ENCODE peak calls at places on chromosomes 6 and 20, in nine cellular contexts. One of them, this sample, is unnamed.

GRCh38 chr20:740162-740561 is 28.1 kb downstream of the SLC52A3 start:
- DNase-seq in stomach: no peak
- DNase-seq in right lobe of liver: no peak
- DNase-seq in tibial nerve: no peak
- DNase-seq in effector memory CD4-positive, alpha-beta T cell: no peak
- DNase-seq in psoas muscle: no peak
- DNase-seq in CD8-positive, alpha-beta T cell: no peak
- DNase-seq in left lung: no peak
- DNase-seq in cardiac muscle cell: no peak
- DNase-seq in this sample: no peak

GRCh38 chr6:148830614-148831013 is 83.8 kb downstream of the UST start:
- DNase-seq in stomach: no peak
- DNase-seq in right lobe of liver: no peak
- DNase-seq in tibial nerve: no peak
- DNase-seq in effector memory CD4-positive, alpha-beta T cell: no peak
- DNase-seq in psoas muscle: no peak
- DNase-seq in CD8-positive, alpha-beta T cell: no peak
- DNase-seq in left lung: no peak
- DNase-seq in cardiac muscle cell: no peak
- DNase-seq in this sample: no peak

GRCh38 chr6:56144538-56145324 is 102.6 kb downstream of the COL21A1 start:
- DNase-seq in stomach: no peak
- DNase-seq in right lobe of liver: no peak
- DNase-seq in tibial nerve: no peak
- DNase-seq in effector memory CD4-positive, alpha-beta T cell: no peak
- DNase-seq in psoas muscle: no peak
- DNase-seq in CD8-positive, alpha-beta T cell: no peak
- DNase-seq in left lung: no peak
- DNase-seq in cardiac muscle cell: no peak
- DNase-seq in this sample: no peak

GRCh38 chr6:33692078-33692759 is 19.3 kb downstream of the UQCC2 start:
- DNase-seq in stomach: peak; percentile 66
- DNase-seq in right lobe of liver: no peak
- DNase-seq in tibial nerve: no peak
- DNase-seq in effector memory CD4-positive, alpha-beta T cell: no peak
- DNase-seq in psoas muscle: peak; percentile 45
- DNase-seq in CD8-positive, alpha-beta T cell: no peak
- DNase-seq in left lung: no peak
- DNase-seq in cardiac muscle cell: peak; percentile 83
- DNase-seq in this sample: no peak

GRCh38 chr20:56595746-56596478 is 33.2 kb upstream of the TFAP2C start:
- DNase-seq in stomach: no peak
- DNase-seq in right lobe of liver: no peak
- DNase-seq in tibial nerve: no peak
- DNase-seq in effector memory CD4-positive, alpha-beta T cell: no peak
- DNase-seq in psoas muscle: no peak
- DNase-seq in CD8-positive, alpha-beta T cell: no peak
- DNase-seq in left lung: no peak
- DNase-seq in cardiac muscle cell: no peak
- DNase-seq in this sample: no peak

GRCh38 chr6:23316131-23316530 is 746.8 kb downstream of the HDGFL1 start:
- DNase-seq in stomach: no peak
- DNase-seq in right lobe of liver: no peak
- DNase-seq in tibial nerve: no peak
- DNase-seq in effector memory CD4-positive, alpha-beta T cell: no peak
- DNase-seq in psoas muscle: no peak
- DNase-seq in CD8-positive, alpha-beta T cell: no peak
- DNase-seq in left lung: no peak
- DNase-seq in cardiac muscle cell: no peak
- DNase-seq in this sample: no peak

GRCh38 chr6:22804620-22805271 is 235.4 kb downstream of the HDGFL1 start:
- DNase-seq in stomach: no peak
- DNase-seq in right lobe of liver: no peak
- DNase-seq in tibial nerve: no peak
- DNase-seq in effector memory CD4-positive, alpha-beta T cell: no peak
- DNase-seq in psoas muscle: no peak
- DNase-seq in CD8-positive, alpha-beta T cell: no peak
- DNase-seq in left lung: no peak
- DNase-seq in cardiac muscle cell: no peak
- DNase-seq in this sample: no peak

GRCh38 chr20:57288676-57289075 is 22.2 kb upstream of the BMP7 start:
- DNase-seq in stomach: no peak
- DNase-seq in right lobe of liver: no peak
- DNase-seq in tibial nerve: no peak
- DNase-seq in effector memory CD4-positive, alpha-beta T cell: no peak
- DNase-seq in psoas muscle: no peak
- DNase-seq in CD8-positive, alpha-beta T cell: no peak
- DNase-seq in left lung: no peak
- DNase-seq in cardiac muscle cell: no peak
- DNase-seq in this sample: no peak

GRCh38 chr6:139531148-139531547 is 156.7 kb upstream of the CITED2 start:
- DNase-seq in stomach: no peak
- DNase-seq in right lobe of liver: no peak
- DNase-seq in tibial nerve: no peak
- DNase-seq in effector memory CD4-positive, alpha-beta T cell: peak; percentile 41
- DNase-seq in psoas muscle: no peak
- DNase-seq in CD8-positive, alpha-beta T cell: peak; percentile 47
- DNase-seq in left lung: peak; percentile 40
- DNase-seq in cardiac muscle cell: no peak
- DNase-seq in this sample: peak; percentile 45

GRCh38 chr20:25283221-25283951 is 35.5 kb downstream of the PYGB start:
- DNase-seq in stomach: peak; percentile 24
- DNase-seq in right lobe of liver: peak; percentile 13
- DNase-seq in tibial nerve: peak; percentile 11
- DNase-seq in effector memory CD4-positive, alpha-beta T cell: no peak
- DNase-seq in psoas muscle: peak; percentile 43
- DNase-seq in CD8-positive, alpha-beta T cell: no peak
- DNase-seq in left lung: peak; percentile 26
- DNase-seq in cardiac muscle cell: no peak
- DNase-seq in this sample: no peak

GRCh38 chr20:58446938-58447265 is 57.9 kb downstream of the VAPB start:
- DNase-seq in stomach: no peak
- DNase-seq in right lobe of liver: no peak
- DNase-seq in tibial nerve: no peak
- DNase-seq in effector memory CD4-positive, alpha-beta T cell: no peak
- DNase-seq in psoas muscle: no peak
- DNase-seq in CD8-positive, alpha-beta T cell: no peak
- DNase-seq in left lung: no peak
- DNase-seq in cardiac muscle cell: no peak
- DNase-seq in this sample: no peak

GRCh38 chr6:145096846-145097245 is 638.5 kb downstream of the EPM2A start:
- DNase-seq in stomach: no peak
- DNase-seq in right lobe of liver: no peak
- DNase-seq in tibial nerve: no peak
- DNase-seq in effector memory CD4-positive, alpha-beta T cell: no peak
- DNase-seq in psoas muscle: no peak
- DNase-seq in CD8-positive, alpha-beta T cell: no peak
- DNase-seq in left lung: no peak
- DNase-seq in cardiac muscle cell: no peak
- DNase-seq in this sample: no peak

GRCh38 chr6:7262037-7262461 is 51.0 kb downstream of the SSR1 start:
- DNase-seq in stomach: no peak
- DNase-seq in right lobe of liver: no peak
- DNase-seq in tibial nerve: no peak
- DNase-seq in effector memory CD4-positive, alpha-beta T cell: no peak
- DNase-seq in psoas muscle: no peak
- DNase-seq in CD8-positive, alpha-beta T cell: no peak
- DNase-seq in left lung: peak; percentile 49
- DNase-seq in cardiac muscle cell: no peak
- DNase-seq in this sample: no peak

GRCh38 chr6:4599924-4600323 is 176.3 kb upstream of the CDYL start:
- DNase-seq in stomach: no peak
- DNase-seq in right lobe of liver: no peak
- DNase-seq in tibial nerve: no peak
- DNase-seq in effector memory CD4-positive, alpha-beta T cell: no peak
- DNase-seq in psoas muscle: no peak
- DNase-seq in CD8-positive, alpha-beta T cell: no peak
- DNase-seq in left lung: no peak
- DNase-seq in cardiac muscle cell: peak; percentile 43
- DNase-seq in this sample: no peak

GRCh38 chr20:1761116-1761515 is 103.5 kb upstream of the SIRPG start:
- DNase-seq in stomach: no peak
- DNase-seq in right lobe of liver: no peak
- DNase-seq in tibial nerve: no peak
- DNase-seq in effector memory CD4-positive, alpha-beta T cell: no peak
- DNase-seq in psoas muscle: no peak
- DNase-seq in CD8-positive, alpha-beta T cell: no peak
- DNase-seq in left lung: no peak
- DNase-seq in cardiac muscle cell: no peak
- DNase-seq in this sample: no peak

GRCh38 chr6:121934461-121934860 is 465.0 kb upstream of the HSF2 start:
- DNase-seq in stomach: no peak
- DNase-seq in right lobe of liver: no peak
- DNase-seq in tibial nerve: no peak
- DNase-seq in effector memory CD4-positive, alpha-beta T cell: no peak
- DNase-seq in psoas muscle: no peak
- DNase-seq in CD8-positive, alpha-beta T cell: no peak
- DNase-seq in left lung: no peak
- DNase-seq in cardiac muscle cell: no peak
- DNase-seq in this sample: no peak

DNA sequence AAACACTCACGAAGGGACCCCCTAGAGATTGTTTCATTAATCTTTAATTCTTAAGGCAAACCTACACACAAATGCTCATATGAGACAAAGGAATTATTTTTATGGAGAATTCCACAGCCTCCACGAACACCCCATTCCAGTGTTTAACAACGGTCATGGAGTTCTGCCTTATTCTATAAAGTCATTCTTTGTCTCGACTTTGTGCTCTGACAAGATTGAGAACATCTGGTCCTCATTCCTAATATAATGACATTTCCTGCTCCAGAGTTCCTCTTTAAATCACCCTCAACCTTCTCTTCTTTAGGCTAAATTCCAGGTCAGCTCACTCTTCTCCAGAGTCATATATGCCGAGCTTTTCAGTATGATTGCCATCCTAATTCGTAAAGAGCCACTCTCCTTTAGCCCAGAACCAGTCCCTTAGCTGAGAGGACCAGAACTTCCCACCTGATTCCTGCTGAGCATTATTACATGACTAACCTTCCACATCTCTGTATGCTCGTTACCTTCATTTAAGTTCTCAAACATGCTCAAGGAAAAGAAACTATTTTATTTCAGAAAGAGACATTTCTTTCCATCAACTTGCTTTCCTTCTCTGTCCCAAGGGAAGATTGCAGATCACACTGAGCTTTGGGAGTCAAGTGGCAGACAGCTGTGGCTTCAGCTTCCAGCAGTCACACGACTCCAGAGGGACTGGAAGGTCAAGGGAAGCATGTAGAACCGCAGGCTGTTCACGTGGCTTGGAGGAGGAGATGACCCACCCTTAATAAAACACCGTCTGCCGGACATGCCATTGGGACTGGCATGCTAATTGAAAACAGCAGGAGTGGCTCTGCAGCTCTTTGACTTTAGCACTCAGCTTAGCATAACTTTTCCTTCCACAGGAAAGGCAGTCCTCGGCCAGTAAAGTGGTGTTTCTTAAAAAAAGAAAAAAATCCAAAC is 467.1 kb upstream of the HSF2 start:
- DNase-seq in stomach: no peak
- DNase-seq in right lobe of liver: no peak
- DNase-seq in tibial nerve: peak; percentile 34
- DNase-seq in effector memory CD4-positive, alpha-beta T cell: no peak
- DNase-seq in psoas muscle: peak; percentile 62
- DNase-seq in CD8-positive, alpha-beta T cell: no peak
- DNase-seq in left lung: peak; percentile 49
- DNase-seq in cardiac muscle cell: peak; percentile 70
- DNase-seq in this sample: no peak
- H3K4me3 ChIP-seq in stomach: no peak overlapping the region
- H3K4me3 ChIP-seq in right lobe of liver: no peak overlapping the region
- H3K4me3 ChIP-seq in tibial nerve: no peak overlapping the region
- H3K4me3 ChIP-seq in effector memory CD4-positive, alpha-beta T cell: no peak overlapping the region
- H3K4me3 ChIP-seq in psoas muscle: no peak overlapping the region
- H3K4me3 ChIP-seq in CD8-positive, alpha-beta T cell: no peak overlapping the region
- H3K4me3 ChIP-seq in left lung: no peak overlapping the region
- H3K4me3 ChIP-seq in cardiac muscle cell: no peak overlapping the region
- H3K4me3 ChIP-seq in this sample: no peak overlapping the region

GRCh38 chr6:136594671-136595070 is 44.4 kb upstream of the MAP7 start:
- DNase-seq in stomach: no peak
- DNase-seq in right lobe of liver: no peak
- DNase-seq in tibial nerve: no peak
- DNase-seq in effector memory CD4-positive, alpha-beta T cell: no peak
- DNase-seq in psoas muscle: no peak
- DNase-seq in CD8-positive, alpha-beta T cell: no peak
- DNase-seq in left lung: no peak
- DNase-seq in cardiac muscle cell: no peak
- DNase-seq in this sample: no peak
- H3K27ac ChIP-seq in stomach: peak overlapping the region; percentile 82
- H3K27ac ChIP-seq in right lobe of liver: no peak overlapping the region
- H3K27ac ChIP-seq in tibial nerve: no peak overlapping the region
- H3K27ac ChIP-seq in effector memory CD4-positive, alpha-beta T cell: no peak overlapping the region
- H3K27ac ChIP-seq in psoas muscle: no peak overlapping the region
- H3K27ac ChIP-seq in CD8-positive, alpha-beta T cell: no peak overlapping the region
- H3K27ac ChIP-seq in left lung: peak overlapping the region; percentile 85
- H3K27ac ChIP-seq in cardiac muscle cell: no peak overlapping the region
- H3K27ac ChIP-seq in this sample: no peak overlapping the region

GRCh38 chr6:107122748-107123147 is 7.4 kb upstream of the BEND3 start:
- DNase-seq in stomach: no peak
- DNase-seq in right lobe of liver: no peak
- DNase-seq in tibial nerve: no peak
- DNase-seq in effector memory CD4-positive, alpha-beta T cell: no peak
- DNase-seq in psoas muscle: no peak
- DNase-seq in CD8-positive, alpha-beta T cell: no peak
- DNase-seq in left lung: no peak
- DNase-seq in cardiac muscle cell: no peak
- DNase-seq in this sample: no peak

GRCh38 chr6:107121266-107121665 is 6.0 kb upstream of the BEND3 start:
- DNase-seq in stomach: no peak
- DNase-seq in right lobe of liver: no peak
- DNase-seq in tibial nerve: no peak
- DNase-seq in effector memory CD4-positive, alpha-beta T cell: no peak
- DNase-seq in psoas muscle: no peak
- DNase-seq in CD8-positive, alpha-beta T cell: no peak
- DNase-seq in left lung: no peak
- DNase-seq in cardiac muscle cell: no peak
- DNase-seq in this sample: no peak

GRCh38 chr6:107118976-107119375 is 3.7 kb upstream of the BEND3 start:
- DNase-seq in stomach: no peak
- DNase-seq in right lobe of liver: no peak
- DNase-seq in tibial nerve: no peak
- DNase-seq in effector memory CD4-positive, alpha-beta T cell: no peak
- DNase-seq in psoas muscle: no peak
- DNase-seq in CD8-positive, alpha-beta T cell: no peak
- DNase-seq in left lung: no peak
- DNase-seq in cardiac muscle cell: no peak
- DNase-seq in this sample: no peak

GRCh38 chr6:107121964-107122495 is 6.7 kb upstream of the BEND3 start:
- DNase-seq in stomach: no peak
- DNase-seq in right lobe of liver: no peak
- DNase-seq in tibial nerve: no peak
- DNase-seq in effector memory CD4-positive, alpha-beta T cell: no peak
- DNase-seq in psoas muscle: no peak
- DNase-seq in CD8-positive, alpha-beta T cell: no peak
- DNase-seq in left lung: no peak
- DNase-seq in cardiac muscle cell: no peak
- DNase-seq in this sample: no peak

GRCh38 chr6:107120404-107120803 is 5.1 kb upstream of the BEND3 start:
- DNase-seq in stomach: no peak
- DNase-seq in right lobe of liver: no peak
- DNase-seq in tibial nerve: no peak
- DNase-seq in effector memory CD4-positive, alpha-beta T cell: no peak
- DNase-seq in psoas muscle: no peak
- DNase-seq in CD8-positive, alpha-beta T cell: no peak
- DNase-seq in left lung: no peak
- DNase-seq in cardiac muscle cell: no peak
- DNase-seq in this sample: no peak
- H3K4me1 ChIP-seq in stomach: peaks cover 16% of the 10 kb centered on the region
- H3K4me1 ChIP-seq in right lobe of liver: peaks cover 4% of the 10 kb centered on the region
- H3K4me1 ChIP-seq in tibial nerve: peaks cover 7% of the 10 kb centered on the region
- H3K4me1 ChIP-seq in effector memory CD4-positive, alpha-beta T cell: peaks cover 6% of the 10 kb centered on the region
- H3K4me1 ChIP-seq in psoas muscle: peaks cover 6% of the 10 kb centered on the region
- H3K4me1 ChIP-seq in CD8-positive, alpha-beta T cell: peaks cover 5% of the 10 kb centered on the region
- H3K4me1 ChIP-seq in left lung: no peaks in the 10 kb centered on the region
- H3K4me1 ChIP-seq in cardiac muscle cell: peaks cover 8% of the 10 kb centered on the region
- H3K4me1 ChIP-seq in this sample: no peaks in the 10 kb centered on the region

GRCh38 chr20:3175270-3175669 is 1.9 kb upstream of the LZTS3 start:
- DNase-seq in stomach: no peak
- DNase-seq in right lobe of liver: no peak
- DNase-seq in tibial nerve: no peak
- DNase-seq in effector memory CD4-positive, alpha-beta T cell: no peak
- DNase-seq in psoas muscle: no peak
- DNase-seq in CD8-positive, alpha-beta T cell: no peak
- DNase-seq in left lung: no peak
- DNase-seq in cardiac muscle cell: no peak
- DNase-seq in this sample: no peak
- H3K4me3 ChIP-seq in stomach: no peak overlapping the region
- H3K4me3 ChIP-seq in right lobe of liver: no peak overlapping the region
- H3K4me3 ChIP-seq in tibial nerve: no peak overlapping the region
- H3K4me3 ChIP-seq in effector memory CD4-positive, alpha-beta T cell: no peak overlapping the region
- H3K4me3 ChIP-seq in psoas muscle: peak overlapping the region; percentile 81
- H3K4me3 ChIP-seq in CD8-positive, alpha-beta T cell: no peak overlapping the region
- H3K4me3 ChIP-seq in left lung: no peak overlapping the region
- H3K4me3 ChIP-seq in cardiac muscle cell: no peak overlapping the region
- H3K4me3 ChIP-seq in this sample: no peak overlapping the region